ENCODE peak calls at places on chromosomes 12 and 14, in eight cellular contexts. L is astrocyte, S is hepatocyte, B is GM12878, R is PC-3, M is HCT116, I is MM.1S, G is K562. Y is an unnamed sample.

GRCh38 chr12:6606331-6607131 is 648 bp downstream of the CHD4 start:
- DNase-seq in I (peak; percentile 35), R (no peak), S (peak; percentile 78), B (no peak), G (peak; percentile 74), M (no peak), L (no peak), Y (peak; percentile 24)

GRCh38 chr12:117361905-117362304 is 479 bp upstream of the NOS1 start:
- DNase-seq in B (no peak), L (no peak), S (no peak), I (no peak), G (no peak), M (no peak), R (no peak), Y (no peak)

GRCh38 chr14:26200675-26201074 is 397.2 kb downstream of the NOVA1 start:
- DNase-seq in B (no peak), G (no peak), I (no peak), L (peak; percentile 40), M (no peak), S (no peak), R (peak; percentile 73), Y (no peak)

GRCh38 chr12:103768467-103769123 is 72.4 kb downstream of the NT5DC3 start:
- DNase-seq in L (no peak), M (no peak), B (no peak), R (peak; percentile 17), G (no peak), S (no peak), I (no peak), Y (no peak)

GRCh38 chr12:50070314-50071060 is 13.1 kb downstream of the ASIC1 start:
- DNase-seq in G (peak; percentile 79), B (no peak), S (peak; percentile 90), M (peak; percentile 64), R (peak; percentile 86), L (peak; percentile 51), I (peak; percentile 63), Y (peak; percentile 62)

GRCh38 chr12:61654698-61655097 is 605.5 kb upstream of the USP15 start:
- DNase-seq in L (no peak), B (no peak), G (no peak), S (peak; percentile 14), M (peak; percentile 13), I (peak; percentile 28), R (peak; percentile 45), Y (peak; percentile 17)

GRCh38 chr14:41973178-41973577 is 366.5 kb downstream of the LRFN5 start:
- DNase-seq in S (no peak), L (no peak), B (no peak), G (no peak), I (no peak), R (no peak), M (no peak), Y (no peak)

GRCh38 chr14:93369393-93370266 is 22.6 kb downstream of the COX8C start:
- DNase-seq in S (no peak), B (peak; percentile 85), R (no peak), I (peak; percentile 45), L (no peak), G (no peak), M (no peak), Y (peak; percentile 11)

GRCh38 chr12:116043673-116044072 is 233.8 kb downstream of the MED13L start:
- DNase-seq in G (no peak), I (no peak), S (no peak), M (no peak), R (no peak), B (no peak), L (no peak), Y (no peak)

GRCh38 chr12:116039081-116039480 is 238.4 kb downstream of the MED13L start:
- DNase-seq in S (no peak), G (no peak), R (no peak), I (no peak), L (no peak), M (no peak), B (no peak), Y (no peak)

GRCh38 chr12:116040412-116040811 is 237.1 kb downstream of the MED13L start:
- DNase-seq in R (peak; percentile 49), I (no peak), M (no peak), G (no peak), L (peak; percentile 68), B (no peak), S (no peak), Y (no peak)

GRCh38 chr12:116033765-116034164 is 243.7 kb downstream of the MED13L start:
- DNase-seq in G (no peak), I (no peak), S (no peak), R (peak; percentile 31), L (no peak), B (no peak), M (no peak), Y (no peak)

DNA sequence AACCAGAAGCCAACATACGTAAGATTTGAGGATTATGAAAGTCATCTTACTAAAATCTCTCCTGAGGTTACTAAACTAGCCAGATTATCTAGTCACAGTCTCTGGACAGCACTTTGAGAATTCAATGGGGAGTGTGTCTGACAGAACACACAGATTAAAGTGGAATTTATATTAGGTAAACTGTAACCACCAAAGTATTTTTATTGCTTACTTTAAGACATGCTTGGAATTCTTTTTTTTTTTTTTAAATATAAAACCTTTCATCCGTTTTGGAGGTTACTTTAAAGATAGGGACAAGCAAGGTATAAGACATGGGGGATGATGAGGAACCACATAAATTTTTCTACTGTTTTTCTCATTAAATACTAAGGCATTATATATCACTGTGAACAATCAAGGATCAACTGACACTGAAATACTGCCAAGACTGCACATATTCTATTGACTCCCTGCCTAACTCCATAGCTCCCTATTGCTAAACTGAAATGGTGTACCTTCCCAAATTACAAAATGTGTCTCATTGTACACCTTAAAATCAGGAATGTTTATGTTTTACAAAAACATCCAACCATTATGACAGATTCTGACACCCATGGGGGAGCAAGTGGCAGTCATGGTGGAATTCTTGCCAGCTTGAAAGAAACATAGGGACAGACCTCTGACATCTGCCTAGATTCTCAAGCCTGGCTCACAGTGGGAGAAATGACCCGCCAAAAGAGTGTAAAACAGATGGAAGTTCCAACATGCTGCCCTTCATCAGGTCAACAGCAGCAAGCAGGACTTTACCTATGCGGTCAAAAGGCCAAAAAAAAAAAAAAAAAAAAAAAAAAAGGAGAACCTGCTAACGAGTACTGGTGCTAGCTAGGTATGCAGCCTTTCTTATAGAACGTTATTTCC is 239.3 kb downstream of the MED13L start:
- DNase-seq in I (no peak), S (peak; percentile 4), R (peak; percentile 95), B (no peak), M (no peak), L (peak; percentile 77), G (no peak), Y (no peak)
- H3K79me2 ChIP-seq in I (peaks cover 83% of the 10 kb centered on the region), S (peaks cover 85% of the 10 kb centered on the region), R (peaks cover 78% of the 10 kb centered on the region), B (no peaks in the 10 kb centered on the region), M (peaks cover 98% of the 10 kb centered on the region), L (peaks cover 77% of the 10 kb centered on the region), G (peaks cover 73% of the 10 kb centered on the region), Y (peaks cover 66% of the 10 kb centered on the region)

GRCh38 chr12:101697930-101698781 is 716 bp downstream of the CHPT1 start:
- DNase-seq in L (peak; percentile 26), S (peak; percentile 68), R (peak; percentile 48), I (peak; percentile 38), B (no peak), G (peak; percentile 52), M (no peak), Y (peak; percentile 20)

GRCh38 chr12:101700299-101700820 is 2.9 kb downstream of the CHPT1 start:
- DNase-seq in I (no peak), S (no peak), B (no peak), L (no peak), M (no peak), G (no peak), R (no peak), Y (no peak)

GRCh38 chr12:101697197-101697929 is at the start of gene CHPT1:
- DNase-seq in M (no peak), G (peak; percentile 95), S (peak; percentile 83), L (peak; percentile 7), B (no peak), I (peak; percentile 82), R (peak; percentile 47), Y (peak; percentile 16)

GRCh38 chr12:101696477-101697196 is 803 bp upstream of the CHPT1 start:
- DNase-seq in I (peak; percentile 60), B (no peak), R (peak; percentile 24), S (peak; percentile 73), L (no peak), G (peak; percentile 75), M (no peak), Y (no peak)

DNA sequence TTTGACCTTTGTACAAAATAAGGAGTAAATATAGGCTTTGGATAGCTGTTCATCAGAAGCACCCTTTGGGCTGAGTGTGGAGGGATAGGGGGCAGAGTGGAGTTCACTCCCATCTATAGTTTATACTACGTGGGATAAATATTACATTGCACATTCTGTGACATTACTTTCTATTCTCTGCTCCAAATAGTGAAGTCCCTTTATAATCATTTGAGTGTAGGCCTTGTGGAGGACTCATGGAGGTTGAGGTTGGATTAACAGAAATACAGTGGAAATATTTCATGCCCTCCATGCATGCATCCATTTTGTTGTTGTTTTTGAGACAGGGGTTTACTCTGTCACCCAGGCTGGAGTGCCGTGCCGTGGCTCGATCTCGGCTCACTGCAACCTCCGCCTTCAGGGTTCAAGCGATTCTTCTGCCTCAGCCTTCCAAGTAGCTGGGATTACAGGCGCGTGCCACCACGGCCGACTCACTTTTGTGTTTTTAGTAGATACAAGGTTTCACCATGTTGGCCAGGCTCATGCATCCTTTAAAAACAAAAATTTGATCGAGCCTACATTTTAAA is 1.4 kb downstream of the CHPT1 start:
- DNase-seq in R (peak; percentile 34), G (no peak), L (peak; percentile 13), B (no peak), M (no peak), S (no peak), I (no peak), Y (no peak)
- TF ChIP-seq CTCF in R (peak; percentile 55), G (no peak), L (peak; percentile 10), B (no peak), M (peak; percentile 34), S (peak; percentile 20), I (peak; percentile 35), Y (no peak)

DNA sequence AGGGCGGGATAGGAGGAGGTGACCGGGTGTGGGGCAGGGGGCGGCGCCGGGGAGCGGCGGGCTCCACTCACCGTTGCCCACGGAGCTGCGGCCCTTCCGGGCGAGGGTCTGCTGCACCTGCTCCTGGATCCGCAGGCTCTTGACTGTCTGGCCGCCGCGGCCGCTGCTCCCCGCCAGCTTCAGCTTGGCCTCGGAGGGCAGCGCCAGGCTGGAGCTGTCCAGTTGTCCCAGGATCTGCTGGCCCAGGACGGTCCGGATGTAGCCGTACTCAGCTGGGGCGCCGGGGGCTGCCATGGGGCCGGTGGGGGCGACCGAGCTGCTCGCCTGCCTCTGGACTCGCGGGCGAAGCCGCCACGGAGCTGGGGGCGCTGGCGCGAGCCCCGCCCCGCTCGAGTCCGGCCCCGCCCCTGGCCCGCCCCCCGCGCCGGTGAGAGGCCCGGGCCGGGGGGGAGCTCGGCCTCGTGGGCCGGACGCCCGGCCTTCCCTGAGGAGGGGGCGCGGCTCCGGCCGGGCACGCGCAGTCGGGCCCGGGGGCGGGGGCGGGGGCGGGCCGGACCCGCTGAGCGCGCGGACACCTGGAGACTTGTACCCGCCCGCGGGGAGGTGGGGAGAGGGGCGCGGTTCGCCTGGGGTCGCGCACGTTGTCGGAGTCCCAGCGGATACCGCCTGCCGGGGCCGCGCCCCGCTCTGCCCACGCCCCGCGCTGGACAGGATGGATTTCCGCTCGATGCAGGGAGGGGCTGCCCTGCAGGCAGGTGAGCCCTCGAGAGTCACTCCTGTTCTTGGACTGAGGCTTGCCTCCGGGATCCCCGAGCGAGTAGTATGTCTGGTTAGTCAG is at the start of gene PKP2:
- DNase-seq in B (no peak), G (peak; percentile 97), S (peak; percentile 92), R (peak; percentile 93), M (peak; percentile 62), L (no peak), I (peak; percentile 91), Y (peak; percentile 98)
- H3K27ac ChIP-seq in B (no peak within 1 kb of the TSS), G (peak within 1 kb of the TSS; percentile 53), S (peak within 1 kb of the TSS; percentile 79), R (peak within 1 kb of the TSS; percentile 74), M (peak within 1 kb of the TSS; percentile 57), L (no peak within 1 kb of the TSS), I (peak within 1 kb of the TSS; percentile 88), Y (peak within 1 kb of the TSS; percentile 83)

DNA sequence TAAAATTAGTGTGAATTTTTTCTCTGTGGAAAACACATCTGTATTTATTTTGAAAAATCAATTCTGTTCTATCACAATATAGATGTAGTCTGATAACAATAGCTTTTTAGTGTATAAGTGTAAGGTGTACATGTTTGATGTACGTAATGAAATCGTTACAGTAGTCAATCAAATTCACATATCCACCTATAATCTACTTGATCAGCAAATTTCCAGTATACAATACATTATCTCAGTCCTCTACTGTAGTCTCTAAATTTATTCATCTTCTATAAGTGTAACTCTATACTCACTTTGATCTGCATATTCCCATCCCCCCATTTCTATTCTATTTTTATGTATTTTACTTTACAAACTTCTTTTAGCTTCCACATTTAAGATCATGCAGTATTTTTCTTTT is 13.0 kb downstream of the PLEKHA5 start:
- DNase-seq in B (no peak), I (no peak), S (no peak), R (no peak), L (no peak), M (no peak), G (no peak), Y (no peak)
- H3K79me2 ChIP-seq in B (no peaks in the 10 kb centered on the region), I (no peaks in the 10 kb centered on the region), S (peaks cover 89% of the 10 kb centered on the region), R (peaks cover 37% of the 10 kb centered on the region), L (peaks cover 57% of the 10 kb centered on the region), M (peaks cover 59% of the 10 kb centered on the region), G (peaks cover 75% of the 10 kb centered on the region), Y (peaks cover 95% of the 10 kb centered on the region)